ENCODE peak calls at places on chromosome 12, in four cellular contexts. I, K, Q and X are unnamed samples.

GRCh38 chr12:34287986-34288962 is 266.0 kb downstream of the ALG10 start:
- DNase-seq in I (no peak), K (no peak), Q (no peak), X (no peak)

GRCh38 chr12:31874961-31875608 is 84.1 kb upstream of the RESF1 start:
- DNase-seq in I (peak; percentile 91), K (peak; percentile 35), Q (peak; percentile 69), X (peak; percentile 19)

GRCh38 chr12:131499160-131499863 is 211.6 kb upstream of the SFSWAP start:
- DNase-seq in I (no peak), K (peak; percentile 7), Q (no peak), X (no peak)

GRCh38 chr12:51886021-51886710 is 1.7 kb upstream of the ANKRD33 start:
- DNase-seq in I (peak; percentile 95), K (peak; percentile 59), Q (peak; percentile 90), X (no peak)

GRCh38 chr12:79983492-79983891 is 48.6 kb upstream of the PPP1R12A start:
- DNase-seq in I (peak; percentile 61), K (no peak), Q (no peak), X (no peak)

GRCh38 chr12:122356192-122356635 is 66.3 kb downstream of the CLIP1 start:
- DNase-seq in I (peak; percentile 80), K (peak; percentile 73), Q (peak; percentile 27), X (peak; percentile 62)

GRCh38 chr12:45343269-45344051 is 127.6 kb downstream of the ANO6 start:
- DNase-seq in I (peak; percentile 34), K (no peak), Q (peak; percentile 15), X (peak; percentile 29)

GRCh38 chr12:12757121-12757520 is 28.3 kb upstream of the APOLD1 start:
- DNase-seq in I (no peak), K (no peak), Q (no peak), X (no peak)

GRCh38 chr12:68406134-68406576 is 74.0 kb upstream of the MDM1 start:
- DNase-seq in I (peak; percentile 99), K (peak; percentile 93), Q (peak; percentile 95), X (no peak)

GRCh38 chr12:943051-943450 is 6.4 kb downstream of the RAD52 start:
- DNase-seq in I (no peak), K (no peak), Q (peak; percentile 36), X (no peak)

GRCh38 chr12:16347391-16348298 is at the start of gene MGST1:
- DNase-seq in I (peak; percentile 78), K (peak; percentile 80), Q (peak; percentile 29), X (no peak)

GRCh38 chr12:49868952-49869815 is 26.3 kb upstream of the BCDIN3D start:
- DNase-seq in I (peak; percentile 100), K (peak; percentile 53), Q (peak; percentile 94), X (peak; percentile 100)

GRCh38 chr12:99111600-99111999 is 466.5 kb downstream of the APAF1 start:
- DNase-seq in I (no peak), K (no peak), Q (no peak), X (no peak)

GRCh38 chr12:112386726-112387125 is 4.5 kb upstream of the HECTD4 start:
- DNase-seq in I (peak; percentile 93), K (no peak), Q (no peak), X (no peak)

GRCh38 chr12:79688376-79689040 is 2.3 kb downstream of the PAWR start:
- DNase-seq in I (no peak), K (no peak), Q (no peak), X (no peak)

GRCh38 chr12:121958521-121959240 is 40.3 kb downstream of the CFAP251 start:
- DNase-seq in I (peak; percentile 14), K (no peak), Q (no peak), X (no peak)

GRCh38 chr12:34223640-34224039 is 201.3 kb downstream of the ALG10 start:
- DNase-seq in I (no peak), K (no peak), Q (no peak), X (no peak)

GRCh38 chr12:64826234-64826633 is 1.8 kb downstream of the TBC1D30 start:
- DNase-seq in I (peak; percentile 76), K (peak; percentile 88), Q (peak; percentile 53), X (no peak)

GRCh38 chr12:22627351-22627750 is 2.4 kb downstream of the ETNK1 start:
- DNase-seq in I (no peak), K (no peak), Q (no peak), X (no peak)

GRCh38 chr12:26239508-26240328 is 44.3 kb downstream of the SSPN start:
- DNase-seq in I (peak; percentile 99), K (no peak), Q (peak; percentile 38), X (no peak)

GRCh38 chr12:84857809-84858208 is 54.8 kb downstream of the SLC6A15 start:
- DNase-seq in I (no peak), K (no peak), Q (no peak), X (no peak)

GRCh38 chr12:104655059-104655609 is 198.4 kb downstream of the CHST11 start:
- DNase-seq in I (no peak), K (no peak), Q (no peak), X (no peak)

GRCh38 chr12:43028826-43029225 is 439.3 kb upstream of the PRICKLE1 start:
- DNase-seq in I (no peak), K (no peak), Q (no peak), X (no peak)

GRCh38 chr12:1666685-1667162 is 24.1 kb upstream of the ADIPOR2 start:
- DNase-seq in I (no peak), K (peak; percentile 79), Q (no peak), X (no peak)

GRCh38 chr12:105227879-105228278 is 8.1 kb downstream of the APPL2 start:
- DNase-seq in I (no peak), K (no peak), Q (no peak), X (no peak)

GRCh38 chr12:52362118-52362726 is 5.1 kb downstream of the KRT85 start:
- DNase-seq in I (no peak), K (no peak), Q (no peak), X (no peak)

GRCh38 chr12:30457621-30458289 is 237.9 kb downstream of the IPO8 start:
- DNase-seq in I (peak; percentile 93), K (no peak), Q (no peak), X (no peak)

GRCh38 chr12:72271741-72272661 is at the start of gene TRHDE:
- DNase-seq in I (peak; percentile 35), K (no peak), Q (peak; percentile 7), X (peak; percentile 12)

GRCh38 chr12:98355322-98355721 is 160.1 kb upstream of the TMPO start:
- DNase-seq in I (peak; percentile 16), K (no peak), Q (no peak), X (no peak)

GRCh38 chr12:109600481-109600880 is 26.9 kb downstream of the MVK start:
- DNase-seq in I (no peak), K (no peak), Q (no peak), X (no peak)

GRCh38 chr12:43805149-43805856 is 814 bp downstream of the TWF1 start:
- DNase-seq in I (peak; percentile 3), K (peak; percentile 13), Q (no peak), X (no peak)

GRCh38 chr12:27006797-27007467 is 7.3 kb downstream of the TM7SF3 start:
- DNase-seq in I (no peak), K (no peak), Q (no peak), X (no peak)

GRCh38 chr12:130049666-130050065 is 112.6 kb upstream of the FZD10 start:
- DNase-seq in I (no peak), K (no peak), Q (no peak), X (no peak)

DNA sequence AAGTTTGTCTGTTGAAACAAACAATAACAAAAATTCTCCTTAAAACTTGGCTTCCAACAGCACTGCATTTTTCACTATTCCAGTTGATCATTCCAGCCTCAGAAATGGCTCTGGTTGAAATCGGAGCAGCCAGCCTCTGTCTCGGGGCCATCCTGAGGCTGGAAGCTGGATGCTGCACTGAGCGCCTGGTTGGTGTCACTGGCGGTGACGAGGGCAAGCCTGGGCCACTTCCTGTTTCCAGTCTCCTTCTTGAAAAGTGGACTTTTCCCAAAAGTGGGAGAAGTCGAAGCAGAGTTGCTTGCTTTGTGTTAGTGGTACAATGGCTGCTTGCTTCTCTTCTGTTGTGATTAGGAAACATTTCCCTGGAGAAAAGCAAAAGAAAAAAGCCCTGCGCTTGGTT is 48.7 kb downstream of the CCDC92 start:
- DNase-seq in I (no peak), K (no peak), Q (no peak), X (no peak)
- H3K4me1 ChIP-seq in I (peaks cover 6% of the 10 kb centered on the region), K (no peaks in the 10 kb centered on the region), Q (no peaks in the 10 kb centered on the region), X (no peaks in the 10 kb centered on the region)

GRCh38 chr12:63151898-63152700 is 1.1 kb upstream of the AVPR1A start:
- DNase-seq in I (peak; percentile 50), K (peak; percentile 28), Q (peak; percentile 21), X (peak; percentile 24)
- TF ChIP-seq CTCF in I (peak; percentile 84), K (peak; percentile 58), Q (peak; percentile 82), X (peak; percentile 81)

GRCh38 chr12:5260591-5261086 is 171.3 kb upstream of the NTF3 start:
- DNase-seq in I (no peak), K (peak; percentile 32), Q (no peak), X (no peak)

GRCh38 chr12:5258498-5258897 is 173.4 kb upstream of the NTF3 start:
- DNase-seq in I (peak; percentile 34), K (no peak), Q (no peak), X (no peak)

GRCh38 chr12:5259523-5259922 is 172.4 kb upstream of the NTF3 start:
- DNase-seq in I (no peak), K (no peak), Q (no peak), X (no peak)

GRCh38 chr12:5258966-5259365 is 172.9 kb upstream of the NTF3 start:
- DNase-seq in I (no peak), K (no peak), Q (no peak), X (no peak)

GRCh38 chr12:5260086-5260485 is 171.8 kb upstream of the NTF3 start:
- DNase-seq in I (no peak), K (no peak), Q (no peak), X (no peak)
- H3K4me3 ChIP-seq in I (no peak overlapping the region), K (no peak overlapping the region), Q (no peak overlapping the region), X (no peak overlapping the region)

GRCh38 chr12:123532808-123533649 is 490 bp downstream of the RILPL1 start:
- DNase-seq in I (peak; percentile 42), K (peak; percentile 19), Q (peak; percentile 32), X (peak; percentile 50)
- H3K4me1 ChIP-seq in I (peaks cover 24% of the 10 kb centered on the region), K (peaks cover 14% of the 10 kb centered on the region), Q (peaks cover 15% of the 10 kb centered on the region), X (no peaks in the 10 kb centered on the region)

DNA sequence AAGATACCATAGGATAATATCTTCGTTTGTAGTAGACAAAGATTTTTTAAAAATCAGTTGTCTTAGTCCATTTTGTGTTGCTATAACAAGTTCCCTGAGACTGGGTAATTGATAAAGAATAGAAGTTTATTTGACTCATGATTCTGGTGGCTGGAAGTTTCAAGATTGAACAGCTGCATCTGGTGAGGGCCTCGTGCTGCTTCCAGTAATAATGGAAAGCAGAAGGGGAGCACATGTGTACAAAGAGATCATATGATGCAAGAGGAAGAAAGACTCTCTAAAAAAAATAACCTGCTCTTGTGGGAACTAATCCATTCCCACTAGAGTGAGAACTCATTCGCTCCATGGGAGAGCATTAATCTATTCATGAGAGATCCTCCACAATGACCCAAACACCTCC is 24.8 kb downstream of the MUCL1 start:
- DNase-seq in I (no peak), K (no peak), Q (no peak), X (no peak)
- TF ChIP-seq CTCF in I (no peak), K (no peak), Q (no peak), X (no peak)